ENCODE peak calls at places on chromosomes 13 and 19, in seven cellular contexts. L is naive B cell, T is HEK293T, X is uterus, G is SW 1271, F is left colon, C is Right ventricle myocardium inferior. D is an unnamed sample.

GRCh38 chr19:5436101-5436947 is 18.9 kb upstream of the ZNRF4 start:
- DNase-seq in L (no peak), T (peak; percentile 99), X (no peak), G (no peak), F (no peak), C (no peak), D (no peak)

GRCh38 chr19:8116437-8117293 is 32.7 kb downstream of the FBN3 start:
- DNase-seq in L (no peak), T (no peak), X (no peak), G (no peak), F (no peak), C (no peak), D (no peak)

GRCh38 chr19:19403373-19403901 is 2.0 kb upstream of the GATAD2A start:
- DNase-seq in L (no peak), T (no peak), X (no peak), G (peak; percentile 23), F (no peak), C (no peak), D (no peak)

GRCh38 chr13:98014766-98015165 is 61.3 kb downstream of the IPO5 start:
- DNase-seq in L (no peak), T (no peak), X (no peak), G (peak; percentile 87), F (no peak), C (no peak), D (no peak)

GRCh38 chr13:82165396-82166174 is 1716.7 kb downstream of the SLITRK1 start:
- DNase-seq in L (no peak), T (no peak), X (no peak), G (no peak), F (no peak), C (no peak), D (no peak)

GRCh38 chr13:76307157-76307556 is 579.0 kb downstream of the KCTD12 start:
- DNase-seq in L (no peak), T (peak; percentile 46), X (no peak), G (no peak), F (no peak), C (no peak), D (no peak)

GRCh38 chr13:109348514-109349340 is 437.7 kb downstream of the IRS2 start:
- DNase-seq in L (no peak), T (no peak), X (no peak), G (peak; percentile 0), F (no peak), C (no peak), D (no peak)

GRCh38 chr13:102309110-102309509 is 92.7 kb downstream of the FGF14 start:
- DNase-seq in L (no peak), T (no peak), X (no peak), G (no peak), F (no peak), C (no peak), D (no peak)

GRCh38 chr19:10580979-10581631 is 6.0 kb downstream of the AP1M2 start:
- DNase-seq in L (peak; percentile 81), T (peak; percentile 82), X (peak; percentile 89), G (peak; percentile 89), F (peak; percentile 92), C (peak; percentile 92), D (peak; percentile 84)

GRCh38 chr13:33251131-33251629 is 34.4 kb downstream of the STARD13 start:
- DNase-seq in L (no peak), T (no peak), X (peak; percentile 36), G (peak; percentile 93), F (no peak), C (no peak), D (no peak)

GRCh38 chr13:44576396-44577235 is 486 bp upstream of the TSC22D1 start:
- DNase-seq in L (peak; percentile 35), T (peak; percentile 29), X (peak; percentile 37), G (no peak), F (peak; percentile 47), C (peak; percentile 73), D (peak; percentile 48)

GRCh38 chr19:46471116-46471733 is at the start of gene PNMA8A:
- DNase-seq in L (no peak), T (peak; percentile 88), X (peak; percentile 91), G (no peak), F (peak; percentile 25), C (peak; percentile 87), D (no peak)

GRCh38 chr13:93640452-93640851 is 413.8 kb downstream of the GPC6 start:
- DNase-seq in L (no peak), T (no peak), X (no peak), G (no peak), F (no peak), C (no peak), D (no peak)

GRCh38 chr19:12868540-12869112 is 12.6 kb downstream of the DNASE2 start:
- DNase-seq in L (no peak), T (no peak), X (no peak), G (no peak), F (no peak), C (no peak), D (no peak)

GRCh38 chr13:106008540-106008939 is 526.9 kb downstream of the EFNB2 start:
- DNase-seq in L (no peak), T (no peak), X (no peak), G (no peak), F (no peak), C (no peak), D (no peak)